ENCODE peak calls at places on chromosomes 2 and 18, in five cellular contexts. K, H, L, C and S are unnamed samples. For H3K27me3, the result is how much of the 10 kb centered on the place peaks cover.

GRCh38 chr2:6525371-6525770 is 340.3 kb downstream of the CMPK2 start:
- DNase-seq in K (no peak), L (no peak), H (no peak), C (no peak), S (no peak)

GRCh38 chr2:19120941-19121750 is 237.3 kb downstream of the OSR1 start:
- DNase-seq in K (no peak), C (no peak), L (no peak), H (peak), S (peak)

GRCh38 chr2:240287496-240288086 is 147.1 kb upstream of the OTOS start:
- DNase-seq in L (no peak), H (no peak), K (no peak), C (no peak), S (no peak)

GRCh38 chr2:135925571-135925970 is 49.3 kb upstream of the MCM6 start:
- DNase-seq in H (peak), K (no peak), L (no peak), C (no peak), S (no peak)

GRCh38 chr2:9303528-9304225 is 97.1 kb downstream of the ASAP2 start:
- DNase-seq in L (no peak), K (no peak), H (no peak), C (no peak), S (no peak)

GRCh38 chr2:189421644-189422043 is 19.6 kb upstream of the WDR75 start:
- DNase-seq in H (peak), C (no peak), L (no peak), K (no peak), S (no peak)

GRCh38 chr2:77939370-77939769 is 417.2 kb upstream of the LRRTM4 start:
- DNase-seq in K (no peak), H (no peak), C (no peak), L (no peak), S (no peak)

GRCh38 chr2:1581965-1582625 is 162.2 kb downstream of the PXDN start:
- DNase-seq in H (no peak), L (no peak), C (no peak), K (peak), S (no peak)

GRCh38 chr18:45688834-45689233 is 35.1 kb upstream of the SLC14A1 start:
- DNase-seq in C (no peak), K (no peak), L (peak), H (no peak), S (no peak)

GRCh38 chr2:107108556-107108955 is 222.6 kb upstream of the ST6GAL2 start:
- DNase-seq in L (no peak), H (no peak), K (no peak), C (no peak), S (no peak)

GRCh38 chr2:66443183-66443976 is 8.5 kb downstream of the MEIS1 start:
- DNase-seq in L (peak), H (no peak), C (no peak), K (no peak), S (peak)

GRCh38 chr18:43932140-43932539 is 654.9 kb upstream of the SYT4 start:
- DNase-seq in C (no peak), H (peak), L (no peak), K (no peak), S (no peak)

DNA sequence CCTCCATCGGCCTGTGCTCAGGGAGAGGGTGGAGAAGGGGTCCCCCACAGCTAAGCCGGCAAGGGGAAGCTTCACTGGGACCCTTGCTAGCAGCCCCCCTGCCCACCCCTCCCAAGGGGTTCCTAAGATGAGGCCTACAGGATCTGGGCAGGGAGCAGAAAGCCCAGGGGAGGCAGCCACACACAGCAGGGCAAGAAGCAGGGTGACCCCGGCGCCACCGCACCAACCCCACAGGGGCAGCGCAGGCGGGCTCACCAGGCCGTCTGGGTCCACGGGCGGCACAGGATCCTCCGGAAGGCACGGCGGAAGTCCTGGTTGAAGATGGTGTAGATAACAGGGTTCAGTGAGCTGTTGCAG is 1.8 kb downstream of the ADRA2B start:
- DNase-seq in L (peak), K (no peak), C (no peak), H (no peak), S (no peak)
- H3K27me3 ChIP-seq in L (under half), K (under half), C (under half), H (half or more), S (under half)

GRCh38 chr2:191415101-191415500 is 169.9 kb downstream of the MYO1B start:
- DNase-seq in L (no peak), C (no peak), K (no peak), H (no peak), S (no peak)

GRCh38 chr2:191410646-191411436 is 165.6 kb downstream of the MYO1B start:
- DNase-seq in L (no peak), C (no peak), K (no peak), H (peak), S (no peak)

GRCh38 chr2:191411472-191411871 is 166.3 kb downstream of the MYO1B start:
- DNase-seq in L (no peak), K (no peak), C (no peak), H (peak), S (no peak)

GRCh38 chr2:191415858-191416257 is 170.7 kb downstream of the MYO1B start:
- DNase-seq in C (no peak), K (no peak), H (no peak), L (no peak), S (no peak)

GRCh38 chr2:191412353-191412752 is 167.1 kb downstream of the MYO1B start:
- DNase-seq in C (no peak), K (no peak), H (no peak), L (no peak), S (no peak)
- TF ChIP-seq POLR2A in C (no peak), K (no peak), H (no peak), L (no peak), S (no peak)

GRCh38 chr18:59229191-59229590 is 9.2 kb downstream of the GRP start:
- DNase-seq in H (no peak), L (no peak), C (no peak), K (no peak), S (no peak)
- H3K27me3 ChIP-seq in H (under half), L (under half), C (under half), K (under half), S (under half)

GRCh38 chr2:61470965-61471904 is at the start of gene USP34:
- DNase-seq in L (peak), C (peak), K (peak), H (peak), S (peak)
- TF ChIP-seq POLR2A in L (no peak), C (peak), K (peak), H (peak), S (peak)

DNA sequence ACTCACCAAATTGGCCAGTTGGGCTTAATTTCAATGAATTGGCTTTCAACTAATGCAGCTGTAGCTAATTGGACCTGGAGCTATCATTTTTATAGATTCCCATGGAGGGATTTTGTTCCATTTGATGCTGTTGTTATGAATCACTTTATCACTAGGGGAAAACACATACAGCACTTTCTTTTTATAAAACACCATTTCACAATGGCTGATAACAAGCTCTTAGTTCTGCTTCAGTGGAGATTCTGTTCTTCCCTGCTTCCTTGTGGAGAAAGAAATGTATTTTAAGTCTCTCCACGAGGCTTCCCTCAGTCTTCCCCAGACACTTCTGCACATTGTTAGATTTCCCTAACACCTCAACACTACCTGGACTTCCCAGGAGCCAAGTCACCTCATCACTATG is 71.8 kb downstream of the INPP5D start:
- DNase-seq in H (no peak), C (no peak), L (no peak), K (no peak), S (no peak)
- H3K27me3 ChIP-seq in H (under half), C (under half), L (under half), K (under half), S (under half)

DNA sequence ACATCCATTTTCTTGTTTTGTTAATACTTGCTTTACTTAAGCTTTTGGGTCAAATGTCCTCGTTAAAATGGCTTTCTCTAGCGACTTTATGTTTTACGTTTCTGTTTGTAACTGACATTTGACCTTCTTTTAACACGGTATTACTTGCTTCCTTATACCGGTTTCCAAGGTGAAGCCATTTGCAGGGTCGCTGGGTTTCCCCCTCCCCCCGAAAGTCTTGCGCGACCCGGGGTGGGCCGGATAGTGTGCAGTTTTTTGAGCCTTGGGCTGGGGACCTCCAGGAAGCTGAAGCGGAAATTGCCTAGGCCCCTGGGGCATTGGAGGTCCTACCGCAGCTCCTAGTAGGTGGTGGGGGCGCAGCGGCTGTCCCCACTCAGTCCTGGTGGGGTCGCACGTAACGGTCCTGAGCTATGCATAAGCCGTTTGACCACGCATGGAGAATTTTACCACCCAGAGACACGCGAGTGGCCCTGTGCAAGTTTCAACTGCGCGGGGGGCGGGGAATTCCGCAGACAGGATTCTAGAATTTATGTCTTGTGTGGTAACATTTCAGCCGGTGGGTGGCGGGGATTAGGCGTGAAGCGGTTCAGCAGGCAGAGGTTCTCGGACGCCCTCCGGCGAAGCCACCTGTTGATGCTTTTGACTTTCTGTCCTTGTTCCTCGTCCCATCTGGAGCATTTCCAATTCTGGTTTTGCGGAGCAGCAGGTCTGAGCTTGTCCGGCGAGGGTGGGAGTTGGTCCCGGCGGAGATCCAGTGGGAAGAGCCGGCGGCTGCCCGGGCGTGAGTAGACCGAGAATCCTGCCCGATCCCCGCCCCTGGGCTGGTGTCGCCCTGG is 2.4 kb downstream of the CFLAR start:
- DNase-seq in H (peak), C (peak), K (peak), L (peak), S (peak)
- TF ChIP-seq POLR2A in H (no peak), C (no peak), K (peak), L (peak), S (no peak)

DNA sequence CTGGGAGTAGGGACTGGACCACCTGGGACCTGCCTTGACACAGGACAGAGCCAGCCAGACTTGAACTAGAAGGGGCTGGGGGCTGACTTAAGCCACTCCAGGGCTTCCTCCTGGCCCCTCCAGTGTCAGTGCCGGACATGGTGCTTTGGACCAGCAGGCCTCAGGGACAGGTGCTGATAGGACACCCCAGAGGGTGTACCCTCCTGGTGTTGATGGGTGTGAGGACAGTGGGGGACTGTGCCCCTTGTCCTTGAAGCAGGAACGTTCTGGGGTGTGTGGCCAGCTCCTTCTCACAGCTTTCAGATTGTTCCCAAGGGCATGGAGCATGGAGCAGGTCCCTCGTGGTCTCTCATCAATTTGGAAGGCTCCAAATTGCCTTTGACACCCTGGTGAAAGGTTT is 6.8 kb downstream of the MAL start:
- DNase-seq in K (no peak), L (no peak), H (no peak), C (no peak), S (no peak)
- H3K27me3 ChIP-seq in K (under half), L (under half), H (half or more), C (under half), S (half or more)

GRCh38 chr2:207825033-207825957 is 55.6 kb upstream of the FZD5 start:
- DNase-seq in C (no peak), H (no peak), L (no peak), K (peak), S (peak)

GRCh38 chr2:207830778-207831549 is 61.3 kb upstream of the FZD5 start:
- DNase-seq in K (no peak), L (no peak), C (no peak), H (no peak), S (peak)

GRCh38 chr2:207831569-207832248 is 62.0 kb upstream of the FZD5 start:
- DNase-seq in L (no peak), K (no peak), C (no peak), H (no peak), S (no peak)

GRCh38 chr2:207825958-207826330 is 56.2 kb upstream of the FZD5 start:
- DNase-seq in L (no peak), C (no peak), H (no peak), K (peak), S (no peak)

GRCh38 chr2:207828361-207829057 is 58.8 kb upstream of the FZD5 start:
- DNase-seq in C (peak), K (no peak), H (peak), L (no peak), S (no peak)
- TF ChIP-seq POLR2A in C (no peak), K (no peak), H (no peak), L (no peak), S (no peak)